ENCODE peak calls at places on chromosomes 7 and 10, in six cellular contexts. X is SK-N-SH, V is H1, W is upper lobe of left lung, K is stomach, G is HepG2. N is an unnamed sample.

GRCh38 chr10:21527634-21528451 is 2.4 kb upstream of the SKIDA1 start:
- DNase-seq in K (no peak), X (no peak), V (no peak), G (no peak), W (no peak), N (no peak)

GRCh38 chr10:24385776-24386175 is 176.8 kb downstream of the KIAA1217 start:
- DNase-seq in V (no peak), W (no peak), G (no peak), K (no peak), X (no peak), N (no peak)

GRCh38 chr7:122602800-122603199 is 96.1 kb downstream of the RNF133 start:
- DNase-seq in V (no peak), K (no peak), G (no peak), X (no peak), W (no peak), N (no peak)

GRCh38 chr10:106981461-106981850 is 183.1 kb downstream of the SORCS1 start:
- DNase-seq in K (no peak), W (no peak), X (no peak), G (no peak), V (no peak), N (no peak)

GRCh38 chr10:26881600-26882331 is 21.0 kb upstream of the ABI1 start:
- DNase-seq in V (no peak), G (peak; percentile 58), W (no peak), K (no peak), X (peak; percentile 58), N (no peak)

GRCh38 chr10:26524161-26524831 is 86.2 kb downstream of the APBB1IP start:
- DNase-seq in X (no peak), W (no peak), G (no peak), K (no peak), V (no peak), N (no peak)

GRCh38 chr7:118239014-118239413 is 14.5 kb downstream of the ANKRD7 start:
- DNase-seq in W (no peak), V (peak; percentile 52), K (no peak), G (no peak), X (no peak), N (no peak)

GRCh38 chr7:151992375-151992774 is 33.1 kb upstream of the GALNT11 start:
- DNase-seq in K (peak; percentile 58), V (peak; percentile 73), X (peak; percentile 86), W (peak; percentile 88), G (peak; percentile 6), N (peak; percentile 39)

GRCh38 chr10:121813211-121813812 is 114.5 kb downstream of the ATE1 start:
- DNase-seq in K (no peak), G (no peak), V (no peak), W (no peak), X (no peak), N (no peak)

GRCh38 chr10:972763-973162 is 15.5 kb upstream of the GTPBP4 start:
- DNase-seq in W (no peak), G (no peak), V (no peak), K (no peak), X (no peak), N (no peak)

GRCh38 chr10:36574212-36574611 is 551.2 kb upstream of the ANKRD30A start:
- DNase-seq in W (no peak), G (no peak), K (no peak), X (no peak), V (no peak), N (no peak)

GRCh38 chr7:27167916-27168264 is 2.6 kb upstream of the HOXA9 start:
- DNase-seq in X (no peak), G (no peak), K (no peak), V (no peak), W (no peak), N (no peak)

GRCh38 chr10:7788640-7789335 is 811 bp downstream of the ATP5F1C start:
- DNase-seq in W (peak; percentile 37), G (peak; percentile 28), K (no peak), V (no peak), X (peak; percentile 34), N (no peak)

GRCh38 chr10:7354330-7355047 is 56.3 kb downstream of the SFMBT2 start:
- DNase-seq in K (no peak), G (no peak), V (no peak), W (no peak), X (peak; percentile 62), N (no peak)

GRCh38 chr7:125908714-125909113 is 979.1 kb upstream of the POT1 start:
- DNase-seq in V (no peak), K (no peak), G (no peak), X (no peak), W (no peak), N (no peak)

GRCh38 chr10:105352281-105352680 is 711.2 kb downstream of the SORCS3 start:
- DNase-seq in G (no peak), V (no peak), X (no peak), W (no peak), K (no peak), N (no peak)

GRCh38 chr10:88066876-88067275 is 203.5 kb downstream of the PTEN start:
- DNase-seq in K (no peak), X (no peak), W (no peak), V (no peak), G (no peak), N (no peak)
- H3K4me3 ChIP-seq in K (no peak overlapping the region), X (no peak overlapping the region), W (no peak overlapping the region), V (no peak overlapping the region), G (no peak overlapping the region), N (no peak overlapping the region)

GRCh38 chr10:3665316-3665908 is 119.6 kb downstream of the KLF6 start:
- DNase-seq in K (no peak), W (peak; percentile 30), X (no peak), G (no peak), V (no peak), N (no peak)
- TF ChIP-seq EP300 in K (no peak), W (no peak), X (no peak), G (no peak), V (no peak), N (no peak)

GRCh38 chr7:98641646-98642489 is 24.8 kb downstream of the NPTX2 start:
- DNase-seq in K (no peak), W (no peak), G (peak; percentile 21), X (no peak), V (no peak), N (peak; percentile 61)
- TF ChIP-seq POLR2AphosphoS5 in K (no peak), W (no peak), G (no peak), X (no peak), V (no peak), N (no peak)

GRCh38 chr10:78386495-78386894 is 352.8 kb downstream of the RPS24 start:
- DNase-seq in G (no peak), W (no peak), X (no peak), K (no peak), V (no peak), N (no peak)

GRCh38 chr10:78390051-78390450 is 356.4 kb downstream of the RPS24 start:
- DNase-seq in W (no peak), V (no peak), K (no peak), X (no peak), G (no peak), N (no peak)

GRCh38 chr10:78390817-78391216 is 357.2 kb downstream of the RPS24 start:
- DNase-seq in V (no peak), K (no peak), W (no peak), X (no peak), G (no peak), N (no peak)

GRCh38 chr10:78389419-78389818 is 355.8 kb downstream of the RPS24 start:
- DNase-seq in X (no peak), W (no peak), V (no peak), G (no peak), K (no peak), N (no peak)

GRCh38 chr10:78388331-78389050 is 354.8 kb downstream of the RPS24 start:
- DNase-seq in V (no peak), K (no peak), X (no peak), G (no peak), W (no peak), N (no peak)
- H3K4me3 ChIP-seq in V (no peak overlapping the region), K (no peak overlapping the region), X (no peak overlapping the region), G (no peak overlapping the region), W (no peak overlapping the region), N (no peak overlapping the region)

GRCh38 chr7:100835903-100836811 is 8.8 kb upstream of the EPHB4 start:
- DNase-seq in W (peak; percentile 79), K (peak; percentile 64), V (peak; percentile 84), G (no peak), X (peak; percentile 36), N (peak; percentile 78)

GRCh38 chr7:100839361-100839760 is 12.0 kb upstream of the EPHB4 start:
- DNase-seq in X (no peak), G (no peak), W (no peak), K (no peak), V (no peak), N (no peak)

GRCh38 chr7:100840470-100841100 is 11.9 kb upstream of the SLC12A9 start:
- DNase-seq in X (no peak), K (no peak), V (no peak), G (peak; percentile 28), W (no peak), N (no peak)

GRCh38 chr7:100836812-100837098 is 9.4 kb upstream of the EPHB4 start:
- DNase-seq in W (no peak), G (no peak), K (no peak), X (no peak), V (no peak), N (no peak)

DNA sequence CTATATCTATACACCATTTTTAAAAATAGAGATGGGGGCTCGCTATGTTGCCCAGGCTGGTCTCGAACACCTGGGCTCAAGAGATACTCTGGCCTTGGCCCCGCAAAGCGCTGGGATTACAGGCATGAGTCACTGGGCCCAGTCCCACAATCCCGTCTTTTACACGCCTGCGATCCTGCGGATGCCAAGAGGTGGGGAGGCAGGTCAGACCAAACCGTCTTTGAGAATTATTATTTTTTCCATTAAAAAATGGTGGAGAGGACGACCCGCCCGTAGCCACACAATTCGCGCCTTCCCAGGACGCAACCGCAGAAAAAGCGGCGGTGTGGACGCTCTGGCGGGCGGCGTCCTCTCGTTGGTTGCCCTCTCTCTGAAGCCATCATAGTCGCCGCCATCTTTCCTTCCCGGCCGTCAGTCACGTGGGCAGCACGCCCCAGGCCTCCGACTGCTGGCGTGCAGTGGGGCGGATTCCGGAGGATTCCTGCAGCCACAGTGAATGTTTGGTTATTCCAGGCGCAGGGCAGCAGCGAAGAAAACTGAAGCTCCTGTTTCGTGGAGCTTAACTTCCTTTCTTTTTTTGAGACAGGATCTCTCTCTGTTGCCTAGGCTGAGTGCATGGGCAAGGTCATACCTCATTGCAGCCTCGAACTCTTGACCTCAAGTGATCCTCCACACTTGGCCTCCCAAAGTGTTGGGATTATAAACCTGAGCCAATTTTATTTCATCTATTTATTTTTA is 9.9 kb upstream of the EPHB4 start:
- DNase-seq in G (no peak), W (peak; percentile 93), V (peak; percentile 88), K (peak; percentile 90), X (peak; percentile 81), N (peak; percentile 92)
- TF ChIP-seq EP300 in G (no peak), W (no peak), V (no peak), K (no peak), X (no peak), N (no peak)

N was measured in transverse colon.